ENCODE peak calls at places on chromosomes 13 and 19, in six cellular contexts. P is bronchial epithelial cell, Y is hypothalamus, I is mesenteric fat pad, Q is HTR-8/SVneo, C is HFFc6. R is an unnamed sample.

GRCh38 chr13:45206340-45206739 is 5.5 kb upstream of the KCTD4 start:
- DNase-seq in P (peak; percentile 99), Y (no peak), I (no peak), Q (peak; percentile 52), C (peak; percentile 90), R (no peak)

GRCh38 chr13:75585153-75585552 is 35.6 kb downstream of the UCHL3 start:
- DNase-seq in P (no peak), Y (no peak), I (no peak), Q (no peak), C (no peak), R (no peak)

GRCh38 chr13:101390461-101390860 is 25.8 kb downstream of the NALCN start:
- DNase-seq in P (no peak), Y (no peak), I (no peak), Q (no peak), C (peak; percentile 48), R (no peak)

GRCh38 chr19:49355890-49356289 is 6.3 kb downstream of the TEAD2 start:
- DNase-seq in P (no peak), Y (no peak), I (no peak), Q (no peak), C (no peak), R (no peak)

GRCh38 chr13:104584481-104584880 is 1518.3 kb upstream of the SLC10A2 start:
- DNase-seq in P (no peak), Y (no peak), I (no peak), Q (no peak), C (no peak), R (no peak)

GRCh38 chr13:48006396-48006795 is 5.3 kb upstream of the SUCLA2 start:
- DNase-seq in P (peak; percentile 53), Y (no peak), I (no peak), Q (no peak), C (no peak), R (no peak)

GRCh38 chr13:25001807-25002206 is 94.1 kb upstream of the PABPC3 start:
- DNase-seq in P (peak; percentile 18), Y (no peak), I (no peak), Q (no peak), C (no peak), R (no peak)

GRCh38 chr19:58021541-58022282 is 12.1 kb upstream of the ZSCAN1 start:
- DNase-seq in P (peak; percentile 29), Y (peak; percentile 67), I (no peak), Q (peak; percentile 63), C (no peak), R (no peak)

GRCh38 chr13:86633346-86633745 is 834.1 kb upstream of the SLITRK6 start:
- DNase-seq in P (no peak), Y (no peak), I (no peak), Q (no peak), C (no peak), R (no peak)

GRCh38 chr13:48078251-48078656 is 16.6 kb downstream of the MED4 start:
- DNase-seq in P (peak; percentile 26), Y (no peak), I (no peak), Q (no peak), C (no peak), R (no peak)

GRCh38 chr19:55437410-55437809 is 5.7 kb downstream of the SHISA7 start:
- DNase-seq in P (peak; percentile 46), Y (peak; percentile 34), I (no peak), Q (peak; percentile 83), C (peak; percentile 34), R (peak; percentile 98)

GRCh38 chr19:29675650-29676186 is 10.5 kb downstream of the PLEKHF1 start:
- DNase-seq in P (no peak), Y (peak; percentile 71), I (peak; percentile 59), Q (no peak), C (no peak), R (no peak)

GRCh38 chr19:10430505-10431253 is 10.3 kb downstream of the PDE4A start:
- DNase-seq in P (no peak), Y (no peak), I (no peak), Q (no peak), C (no peak), R (no peak)

GRCh38 chr19:1445185-1445931 is 4.6 kb upstream of the APC2 start:
- DNase-seq in P (peak; percentile 37), Y (peak; percentile 66), I (no peak), Q (peak; percentile 81), C (peak; percentile 39), R (peak; percentile 95)

GRCh38 chr13:80131204-80131603 is 209.7 kb downstream of the SPRY2 start:
- DNase-seq in P (no peak), Y (peak; percentile 75), I (no peak), Q (peak; percentile 21), C (peak; percentile 20), R (peak; percentile 50)

R was measured in H54.